ENCODE peak calls at places on chromosomes 3 and 15, in five cellular contexts. One of them, this sample, is unnamed. For H3K4me1, the result is how much of the 10 kb centered on the place peaks cover.

GRCh38 chr3:178436773-178437172 is 99.5 kb upstream of the KCNMB2 start:
- DNase-seq in K562: peak
- DNase-seq in hepatocyte: peak
- DNase-seq in cardiac muscle cell: peak
- DNase-seq in endodermal cell: no peak
- DNase-seq in this sample: no peak

GRCh38 chr3:146732325-146732724 is 127.2 kb upstream of the PLSCR5 start:
- DNase-seq in K562: no peak
- DNase-seq in hepatocyte: no peak
- DNase-seq in cardiac muscle cell: no peak
- DNase-seq in endodermal cell: no peak
- DNase-seq in this sample: no peak

GRCh38 chr15:95300958-95301357 is 1029.5 kb upstream of the NR2F2 start:
- DNase-seq in K562: no peak
- DNase-seq in hepatocyte: no peak
- DNase-seq in cardiac muscle cell: no peak
- DNase-seq in endodermal cell: no peak
- DNase-seq in this sample: no peak

GRCh38 chr3:48269592-48269991 is 28.7 kb downstream of the ZNF589 start:
- DNase-seq in K562: no peak
- DNase-seq in hepatocyte: no peak
- DNase-seq in cardiac muscle cell: no peak
- DNase-seq in endodermal cell: no peak
- DNase-seq in this sample: no peak

GRCh38 chr15:67133738-67134576 is 68.6 kb downstream of the SMAD3 start:
- DNase-seq in K562: no peak
- DNase-seq in hepatocyte: no peak
- DNase-seq in cardiac muscle cell: peak
- DNase-seq in endodermal cell: no peak
- DNase-seq in this sample: no peak

GRCh38 chr3:40172560-40172959 is 136.9 kb upstream of the EIF1B start:
- DNase-seq in K562: no peak
- DNase-seq in hepatocyte: no peak
- DNase-seq in cardiac muscle cell: no peak
- DNase-seq in endodermal cell: peak
- DNase-seq in this sample: no peak

GRCh38 chr3:126170073-126170916 is 10.1 kb downstream of the ALDH1L1 start:
- DNase-seq in K562: no peak
- DNase-seq in hepatocyte: no peak
- DNase-seq in cardiac muscle cell: no peak
- DNase-seq in endodermal cell: no peak
- DNase-seq in this sample: no peak

GRCh38 chr3:136734382-136735070 is 17.7 kb downstream of the STAG1 start:
- DNase-seq in K562: no peak
- DNase-seq in hepatocyte: no peak
- DNase-seq in cardiac muscle cell: no peak
- DNase-seq in endodermal cell: no peak
- DNase-seq in this sample: no peak

GRCh38 chr3:147034359-147034758 is 372.0 kb downstream of the ZIC4 start:
- DNase-seq in K562: no peak
- DNase-seq in hepatocyte: no peak
- DNase-seq in cardiac muscle cell: no peak
- DNase-seq in endodermal cell: no peak
- DNase-seq in this sample: no peak

DNA sequence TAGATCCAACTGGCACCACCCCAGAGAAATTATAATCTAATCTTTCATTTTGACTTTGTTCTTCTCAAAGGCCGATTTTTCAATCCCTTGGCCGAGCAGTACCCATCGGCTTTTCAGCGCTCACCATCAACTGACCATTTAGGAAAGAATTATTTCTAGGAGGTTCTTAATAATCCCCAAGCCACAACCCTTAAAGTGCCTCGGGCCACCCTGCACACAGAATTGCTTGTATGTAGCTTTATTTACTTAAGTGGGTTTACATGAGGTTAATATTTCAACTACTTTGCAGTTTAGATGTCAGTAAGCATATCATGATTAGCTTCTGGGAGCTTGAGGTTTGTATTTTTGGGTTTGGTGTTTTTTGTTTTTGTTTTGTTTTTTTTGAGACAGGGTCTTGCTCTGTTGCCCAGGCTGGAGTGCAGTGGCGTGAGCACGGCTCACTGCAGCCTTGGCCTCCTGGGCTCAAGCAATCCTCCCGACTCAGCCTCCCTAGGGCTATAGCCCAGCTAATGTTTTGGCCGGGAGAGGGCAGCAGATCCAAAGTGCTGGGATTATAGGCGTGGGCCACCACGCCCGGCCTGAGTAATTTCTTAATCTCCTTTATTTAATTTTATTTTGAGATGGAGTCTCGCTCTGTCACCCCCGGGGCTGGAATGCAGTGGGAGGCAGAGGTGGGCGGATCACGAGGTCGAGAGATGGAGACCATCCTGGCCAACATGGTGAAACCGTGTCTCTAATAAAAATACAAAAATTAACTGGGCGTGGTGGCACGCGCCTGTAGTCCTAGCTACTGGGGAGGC is 801 bp upstream of the CDAN1 start:
- DNase-seq in K562: no peak
- DNase-seq in hepatocyte: no peak
- DNase-seq in cardiac muscle cell: no peak
- DNase-seq in endodermal cell: no peak
- DNase-seq in this sample: peak
- TF ChIP-seq CTCF in K562: peak
- TF ChIP-seq CTCF in hepatocyte: no peak
- TF ChIP-seq CTCF in cardiac muscle cell: peak
- TF ChIP-seq CTCF in endodermal cell: no peak
- TF ChIP-seq CTCF in this sample: no peak

GRCh38 chr3:24454393-24454792 is 40.3 kb downstream of the THRB start:
- DNase-seq in K562: no peak
- DNase-seq in hepatocyte: no peak
- DNase-seq in cardiac muscle cell: no peak
- DNase-seq in endodermal cell: no peak
- DNase-seq in this sample: peak

GRCh38 chr3:24451461-24452099 is 43.1 kb downstream of the THRB start:
- DNase-seq in K562: no peak
- DNase-seq in hepatocyte: peak
- DNase-seq in cardiac muscle cell: no peak
- DNase-seq in endodermal cell: no peak
- DNase-seq in this sample: peak

GRCh38 chr3:24447836-24448235 is 46.8 kb downstream of the THRB start:
- DNase-seq in K562: no peak
- DNase-seq in hepatocyte: no peak
- DNase-seq in cardiac muscle cell: no peak
- DNase-seq in endodermal cell: no peak
- DNase-seq in this sample: no peak

GRCh38 chr3:24446032-24446431 is 48.6 kb downstream of the THRB start:
- DNase-seq in K562: no peak
- DNase-seq in hepatocyte: no peak
- DNase-seq in cardiac muscle cell: no peak
- DNase-seq in endodermal cell: no peak
- DNase-seq in this sample: no peak

DNA sequence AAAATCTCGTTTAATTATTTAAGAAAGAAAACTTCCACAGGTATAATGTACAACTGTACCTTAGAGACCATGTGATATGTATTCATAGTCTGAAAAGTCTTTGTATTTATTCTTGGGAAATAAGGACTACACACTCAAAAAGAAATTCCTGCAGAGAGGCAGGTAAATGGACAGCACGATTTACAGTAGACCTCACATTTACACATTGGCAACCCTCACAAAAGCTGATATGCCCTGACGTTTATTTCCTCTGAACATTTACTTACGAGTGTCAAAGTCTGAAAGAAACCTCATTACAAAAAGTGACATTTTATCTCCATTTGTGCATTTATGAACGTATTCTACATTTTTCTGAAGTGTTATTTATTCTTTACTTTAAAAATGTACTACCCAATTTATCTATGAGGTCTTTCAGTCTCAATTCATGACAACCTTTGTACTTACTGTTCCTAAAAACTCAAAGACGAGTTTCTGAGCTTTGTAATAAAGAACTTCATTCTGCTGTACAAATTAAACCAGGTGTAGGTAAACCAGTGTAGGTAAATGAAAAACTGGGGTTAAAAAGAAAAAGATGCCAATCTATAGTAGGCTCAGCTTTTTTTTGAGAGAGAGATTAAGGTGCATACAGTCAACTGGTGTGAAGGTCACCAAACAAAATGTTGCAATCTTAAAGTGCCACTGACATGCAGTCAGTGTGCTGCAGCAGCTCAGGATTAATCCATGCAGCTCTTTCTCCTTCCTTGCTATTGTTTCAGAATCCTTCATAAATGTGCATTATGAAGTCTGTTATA is 44.3 kb downstream of the THRB start:
- DNase-seq in K562: no peak
- DNase-seq in hepatocyte: peak
- DNase-seq in cardiac muscle cell: no peak
- DNase-seq in endodermal cell: no peak
- DNase-seq in this sample: no peak
- H3K4me1 ChIP-seq in K562: under half
- H3K4me1 ChIP-seq in hepatocyte: half or more
- H3K4me1 ChIP-seq in cardiac muscle cell: under half
- H3K4me1 ChIP-seq in endodermal cell: under half
- H3K4me1 ChIP-seq in this sample: under half

DNA sequence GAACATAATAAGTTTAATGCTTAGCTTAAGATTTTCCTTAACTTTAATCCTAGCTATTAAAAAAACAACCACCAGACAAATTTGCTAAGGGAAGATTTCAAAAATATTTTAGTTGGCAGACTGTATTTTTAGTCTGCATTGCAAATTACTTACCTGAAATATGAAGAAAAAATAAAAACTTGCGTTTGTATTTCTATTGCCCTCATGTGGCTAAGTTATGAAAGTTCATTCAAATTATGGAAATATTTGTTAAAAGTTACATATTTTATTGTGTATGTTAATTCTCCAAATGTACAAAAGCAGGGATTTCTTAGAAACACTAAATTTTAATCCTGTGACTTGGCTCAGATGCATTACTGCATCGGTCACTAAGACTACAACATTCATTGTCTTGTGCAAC is 15.0 kb downstream of the GTF2A2 start:
- DNase-seq in K562: no peak
- DNase-seq in hepatocyte: no peak
- DNase-seq in cardiac muscle cell: no peak
- DNase-seq in endodermal cell: no peak
- DNase-seq in this sample: no peak
- TF ChIP-seq CTCF in K562: no peak
- TF ChIP-seq CTCF in hepatocyte: peak
- TF ChIP-seq CTCF in cardiac muscle cell: peak
- TF ChIP-seq CTCF in endodermal cell: peak
- TF ChIP-seq CTCF in this sample: no peak

GRCh38 chr15:47411733-47412530 is 305.4 kb upstream of the SEMA6D start:
- DNase-seq in K562: no peak
- DNase-seq in hepatocyte: no peak
- DNase-seq in cardiac muscle cell: peak
- DNase-seq in endodermal cell: no peak
- DNase-seq in this sample: no peak

GRCh38 chr15:47410243-47410642 is 307.1 kb upstream of the SEMA6D start:
- DNase-seq in K562: no peak
- DNase-seq in hepatocyte: no peak
- DNase-seq in cardiac muscle cell: no peak
- DNase-seq in endodermal cell: no peak
- DNase-seq in this sample: no peak

GRCh38 chr15:47412802-47413201 is 304.5 kb upstream of the SEMA6D start:
- DNase-seq in K562: no peak
- DNase-seq in hepatocyte: no peak
- DNase-seq in cardiac muscle cell: no peak
- DNase-seq in endodermal cell: no peak
- DNase-seq in this sample: no peak

GRCh38 chr15:47415539-47415971 is 301.8 kb upstream of the SEMA6D start:
- DNase-seq in K562: no peak
- DNase-seq in hepatocyte: no peak
- DNase-seq in cardiac muscle cell: no peak
- DNase-seq in endodermal cell: no peak
- DNase-seq in this sample: no peak

DNA sequence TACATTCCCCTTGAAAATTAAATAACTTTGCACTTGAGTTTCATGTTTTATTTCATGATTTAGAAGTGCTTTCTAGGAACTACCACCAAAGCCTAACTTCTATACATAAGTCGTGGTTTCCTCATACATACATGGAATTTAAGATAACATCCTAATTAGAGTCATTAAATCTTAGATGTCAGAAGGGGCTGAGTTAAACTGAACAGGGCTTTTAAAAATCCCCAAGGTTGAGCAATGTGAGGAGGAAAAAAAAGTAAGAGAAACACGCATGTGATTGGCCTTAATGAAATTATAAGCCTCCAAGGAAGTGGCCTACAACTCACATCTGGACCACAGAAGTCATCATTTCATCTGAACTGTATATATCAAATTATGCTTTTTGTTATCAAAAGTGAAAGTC is 303.1 kb upstream of the SEMA6D start:
- DNase-seq in K562: no peak
- DNase-seq in hepatocyte: no peak
- DNase-seq in cardiac muscle cell: no peak
- DNase-seq in endodermal cell: no peak
- DNase-seq in this sample: no peak
- H3K4me1 ChIP-seq in K562: under half
- H3K4me1 ChIP-seq in hepatocyte: under half
- H3K4me1 ChIP-seq in cardiac muscle cell: under half
- H3K4me1 ChIP-seq in endodermal cell: under half
- H3K4me1 ChIP-seq in this sample: under half

GRCh38 chr3:122377975-122378374 is 5.1 kb downstream of the MIX23 start:
- DNase-seq in K562: no peak
- DNase-seq in hepatocyte: no peak
- DNase-seq in cardiac muscle cell: no peak
- DNase-seq in endodermal cell: no peak
- DNase-seq in this sample: no peak

GRCh38 chr3:122383915-122384697 is at the start of gene FAM162A:
- DNase-seq in K562: peak
- DNase-seq in hepatocyte: peak
- DNase-seq in cardiac muscle cell: peak
- DNase-seq in endodermal cell: peak
- DNase-seq in this sample: peak

GRCh38 chr3:122387709-122388108 is 3.7 kb downstream of the FAM162A start:
- DNase-seq in K562: no peak
- DNase-seq in hepatocyte: no peak
- DNase-seq in cardiac muscle cell: no peak
- DNase-seq in endodermal cell: no peak
- DNase-seq in this sample: no peak

GRCh38 chr3:122382888-122383666 is at the start of gene MIX23:
- DNase-seq in K562: peak
- DNase-seq in hepatocyte: peak
- DNase-seq in cardiac muscle cell: peak
- DNase-seq in endodermal cell: peak
- DNase-seq in this sample: peak
- TF ChIP-seq CTCF in K562: no peak
- TF ChIP-seq CTCF in hepatocyte: no peak
- TF ChIP-seq CTCF in cardiac muscle cell: no peak
- TF ChIP-seq CTCF in endodermal cell: no peak
- TF ChIP-seq CTCF in this sample: no peak

This sample was measured in mucosa of descending colon.